ENCODE peak calls at places on chromosomes 7 and 10, in eight cellular contexts. One of them, this sample, is unnamed.

GRCh38 chr7:1293950-1294728 is 61.5 kb downstream of the UNCX start:
- DNase-seq in naive thymus-derived CD4-positive, alpha-beta T cell: no peak
- DNase-seq in tibial nerve: no peak
- DNase-seq in sigmoid colon: no peak
- DNase-seq in A549: no peak
- DNase-seq in hepatocyte: no peak
- DNase-seq in NT2/D1: no peak
- DNase-seq in right cardiac atrium: peak; percentile 10
- DNase-seq in this sample: no peak

GRCh38 chr7:132779164-132779563 is 202.9 kb upstream of the PLXNA4 start:
- DNase-seq in naive thymus-derived CD4-positive, alpha-beta T cell: no peak
- DNase-seq in tibial nerve: no peak
- DNase-seq in sigmoid colon: no peak
- DNase-seq in A549: no peak
- DNase-seq in hepatocyte: no peak
- DNase-seq in NT2/D1: no peak
- DNase-seq in right cardiac atrium: no peak
- DNase-seq in this sample: no peak

GRCh38 chr7:130419652-130420051 is 21.2 kb downstream of the CEP41 start:
- DNase-seq in naive thymus-derived CD4-positive, alpha-beta T cell: no peak
- DNase-seq in tibial nerve: no peak
- DNase-seq in sigmoid colon: no peak
- DNase-seq in A549: no peak
- DNase-seq in hepatocyte: peak; percentile 39
- DNase-seq in NT2/D1: no peak
- DNase-seq in right cardiac atrium: no peak
- DNase-seq in this sample: no peak

GRCh38 chr7:46660402-46660801 is 739.3 kb upstream of the IGFBP3 start:
- DNase-seq in naive thymus-derived CD4-positive, alpha-beta T cell: no peak
- DNase-seq in tibial nerve: no peak
- DNase-seq in sigmoid colon: no peak
- DNase-seq in A549: no peak
- DNase-seq in hepatocyte: no peak
- DNase-seq in NT2/D1: no peak
- DNase-seq in right cardiac atrium: no peak
- DNase-seq in this sample: no peak

GRCh38 chr7:37441405-37441797 is 7.3 kb downstream of the ELMO1 start:
- DNase-seq in naive thymus-derived CD4-positive, alpha-beta T cell: no peak
- DNase-seq in tibial nerve: no peak
- DNase-seq in sigmoid colon: no peak
- DNase-seq in A549: no peak
- DNase-seq in hepatocyte: no peak
- DNase-seq in NT2/D1: no peak
- DNase-seq in right cardiac atrium: no peak
- DNase-seq in this sample: no peak

GRCh38 chr7:30867483-30867882 is 44.2 kb upstream of the AQP1 start:
- DNase-seq in naive thymus-derived CD4-positive, alpha-beta T cell: no peak
- DNase-seq in tibial nerve: no peak
- DNase-seq in sigmoid colon: no peak
- DNase-seq in A549: no peak
- DNase-seq in hepatocyte: no peak
- DNase-seq in NT2/D1: no peak
- DNase-seq in right cardiac atrium: no peak
- DNase-seq in this sample: no peak

GRCh38 chr7:157525501-157525915 is 188.7 kb downstream of the DNAJB6 start:
- DNase-seq in naive thymus-derived CD4-positive, alpha-beta T cell: no peak
- DNase-seq in tibial nerve: no peak
- DNase-seq in sigmoid colon: no peak
- DNase-seq in A549: no peak
- DNase-seq in hepatocyte: no peak
- DNase-seq in NT2/D1: no peak
- DNase-seq in right cardiac atrium: no peak
- DNase-seq in this sample: no peak

GRCh38 chr7:70736715-70737460 is 395.1 kb upstream of the GALNT17 start:
- DNase-seq in naive thymus-derived CD4-positive, alpha-beta T cell: no peak
- DNase-seq in tibial nerve: no peak
- DNase-seq in sigmoid colon: no peak
- DNase-seq in A549: peak; percentile 53
- DNase-seq in hepatocyte: no peak
- DNase-seq in NT2/D1: no peak
- DNase-seq in right cardiac atrium: no peak
- DNase-seq in this sample: no peak

DNA sequence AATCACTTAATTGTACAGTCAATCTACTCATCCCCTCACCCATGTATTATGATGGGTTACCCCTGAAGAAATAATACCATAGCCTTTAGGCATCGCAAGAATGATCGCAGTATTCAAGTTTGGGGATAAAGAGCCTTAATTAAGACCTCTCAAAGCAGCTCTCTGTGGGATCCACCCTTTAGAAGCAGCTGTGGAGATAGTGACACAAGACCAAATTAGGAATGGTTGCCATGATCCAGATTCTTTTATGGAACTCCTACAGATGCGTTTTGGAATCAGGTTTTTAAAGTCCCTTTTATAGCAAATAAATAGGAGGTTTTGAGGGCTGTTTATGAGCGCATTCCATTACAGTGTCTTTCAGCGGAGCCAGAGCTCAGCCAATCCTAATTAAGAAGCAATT is 12.2 kb downstream of the TES start:
- DNase-seq in naive thymus-derived CD4-positive, alpha-beta T cell: no peak
- DNase-seq in tibial nerve: no peak
- DNase-seq in sigmoid colon: no peak
- DNase-seq in A549: no peak
- DNase-seq in hepatocyte: no peak
- DNase-seq in NT2/D1: no peak
- DNase-seq in right cardiac atrium: no peak
- DNase-seq in this sample: no peak
- H3K4me1 ChIP-seq in naive thymus-derived CD4-positive, alpha-beta T cell: peaks cover 78% of the 10 kb centered on the region
- H3K4me1 ChIP-seq in tibial nerve: peaks cover 3% of the 10 kb centered on the region
- H3K4me1 ChIP-seq in sigmoid colon: peaks cover 43% of the 10 kb centered on the region
- H3K4me1 ChIP-seq in A549: peaks cover 63% of the 10 kb centered on the region
- H3K4me1 ChIP-seq in hepatocyte: peaks cover 9% of the 10 kb centered on the region
- H3K4me1 ChIP-seq in NT2/D1: no peaks in the 10 kb centered on the region
- H3K4me1 ChIP-seq in right cardiac atrium: no peaks in the 10 kb centered on the region
- H3K4me1 ChIP-seq in this sample: peaks cover 25% of the 10 kb centered on the region

GRCh38 chr7:107173691-107174406 is 5.0 kb downstream of the HBP1 start:
- DNase-seq in naive thymus-derived CD4-positive, alpha-beta T cell: no peak
- DNase-seq in tibial nerve: no peak
- DNase-seq in sigmoid colon: no peak
- DNase-seq in A549: no peak
- DNase-seq in hepatocyte: no peak
- DNase-seq in NT2/D1: no peak
- DNase-seq in right cardiac atrium: no peak
- DNase-seq in this sample: no peak

GRCh38 chr7:107172318-107173032 is 3.7 kb downstream of the HBP1 start:
- DNase-seq in naive thymus-derived CD4-positive, alpha-beta T cell: no peak
- DNase-seq in tibial nerve: no peak
- DNase-seq in sigmoid colon: no peak
- DNase-seq in A549: no peak
- DNase-seq in hepatocyte: no peak
- DNase-seq in NT2/D1: no peak
- DNase-seq in right cardiac atrium: no peak
- DNase-seq in this sample: no peak

GRCh38 chr7:107170051-107170661 is 1.4 kb downstream of the HBP1 start:
- DNase-seq in naive thymus-derived CD4-positive, alpha-beta T cell: no peak
- DNase-seq in tibial nerve: no peak
- DNase-seq in sigmoid colon: no peak
- DNase-seq in A549: peak; percentile 13
- DNase-seq in hepatocyte: no peak
- DNase-seq in NT2/D1: no peak
- DNase-seq in right cardiac atrium: no peak
- DNase-seq in this sample: no peak

GRCh38 chr7:107171496-107171895 is 2.7 kb downstream of the HBP1 start:
- DNase-seq in naive thymus-derived CD4-positive, alpha-beta T cell: no peak
- DNase-seq in tibial nerve: no peak
- DNase-seq in sigmoid colon: peak; percentile 46
- DNase-seq in A549: no peak
- DNase-seq in hepatocyte: no peak
- DNase-seq in NT2/D1: no peak
- DNase-seq in right cardiac atrium: peak; percentile 54
- DNase-seq in this sample: no peak

GRCh38 chr7:107173191-107173590 is 4.4 kb downstream of the HBP1 start:
- DNase-seq in naive thymus-derived CD4-positive, alpha-beta T cell: no peak
- DNase-seq in tibial nerve: no peak
- DNase-seq in sigmoid colon: no peak
- DNase-seq in A549: no peak
- DNase-seq in hepatocyte: no peak
- DNase-seq in NT2/D1: no peak
- DNase-seq in right cardiac atrium: no peak
- DNase-seq in this sample: no peak
- H3K4me1 ChIP-seq in naive thymus-derived CD4-positive, alpha-beta T cell: peaks cover 38% of the 10 kb centered on the region
- H3K4me1 ChIP-seq in tibial nerve: peaks cover 46% of the 10 kb centered on the region
- H3K4me1 ChIP-seq in sigmoid colon: peaks cover 59% of the 10 kb centered on the region
- H3K4me1 ChIP-seq in A549: peaks cover 16% of the 10 kb centered on the region
- H3K4me1 ChIP-seq in hepatocyte: peaks cover 9% of the 10 kb centered on the region
- H3K4me1 ChIP-seq in NT2/D1: no peaks in the 10 kb centered on the region
- H3K4me1 ChIP-seq in right cardiac atrium: peaks cover 5% of the 10 kb centered on the region
- H3K4me1 ChIP-seq in this sample: peaks cover 76% of the 10 kb centered on the region

GRCh38 chr10:132410779-132411532 is 14.0 kb downstream of the PWWP2B start:
- DNase-seq in naive thymus-derived CD4-positive, alpha-beta T cell: no peak
- DNase-seq in tibial nerve: no peak
- DNase-seq in sigmoid colon: no peak
- DNase-seq in A549: no peak
- DNase-seq in hepatocyte: no peak
- DNase-seq in NT2/D1: no peak
- DNase-seq in right cardiac atrium: no peak
- DNase-seq in this sample: no peak

GRCh38 chr10:132408823-132409666 is 12.0 kb downstream of the PWWP2B start:
- DNase-seq in naive thymus-derived CD4-positive, alpha-beta T cell: no peak
- DNase-seq in tibial nerve: no peak
- DNase-seq in sigmoid colon: no peak
- DNase-seq in A549: no peak
- DNase-seq in hepatocyte: no peak
- DNase-seq in NT2/D1: no peak
- DNase-seq in right cardiac atrium: peak; percentile 40
- DNase-seq in this sample: no peak

GRCh38 chr10:132411561-132412253 is 14.7 kb downstream of the PWWP2B start:
- DNase-seq in naive thymus-derived CD4-positive, alpha-beta T cell: no peak
- DNase-seq in tibial nerve: no peak
- DNase-seq in sigmoid colon: no peak
- DNase-seq in A549: no peak
- DNase-seq in hepatocyte: peak; percentile 86
- DNase-seq in NT2/D1: no peak
- DNase-seq in right cardiac atrium: peak; percentile 69
- DNase-seq in this sample: no peak

GRCh38 chr10:132409667-132410028 is 12.6 kb downstream of the PWWP2B start:
- DNase-seq in naive thymus-derived CD4-positive, alpha-beta T cell: no peak
- DNase-seq in tibial nerve: no peak
- DNase-seq in sigmoid colon: no peak
- DNase-seq in A549: no peak
- DNase-seq in hepatocyte: no peak
- DNase-seq in NT2/D1: peak; percentile 23
- DNase-seq in right cardiac atrium: peak; percentile 22
- DNase-seq in this sample: no peak

GRCh38 chr10:132410056-132410778 is 13.2 kb downstream of the PWWP2B start:
- DNase-seq in naive thymus-derived CD4-positive, alpha-beta T cell: no peak
- DNase-seq in tibial nerve: no peak
- DNase-seq in sigmoid colon: no peak
- DNase-seq in A549: no peak
- DNase-seq in hepatocyte: no peak
- DNase-seq in NT2/D1: no peak
- DNase-seq in right cardiac atrium: peak; percentile 38
- DNase-seq in this sample: no peak
- H3K4me1 ChIP-seq in naive thymus-derived CD4-positive, alpha-beta T cell: no peaks in the 10 kb centered on the region
- H3K4me1 ChIP-seq in tibial nerve: peaks cover 38% of the 10 kb centered on the region
- H3K4me1 ChIP-seq in sigmoid colon: peaks cover 65% of the 10 kb centered on the region
- H3K4me1 ChIP-seq in A549: peaks cover 3% of the 10 kb centered on the region
- H3K4me1 ChIP-seq in hepatocyte: peaks cover 72% of the 10 kb centered on the region
- H3K4me1 ChIP-seq in NT2/D1: peaks cover 18% of the 10 kb centered on the region
- H3K4me1 ChIP-seq in right cardiac atrium: no peaks in the 10 kb centered on the region
- H3K4me1 ChIP-seq in this sample: peaks cover 83% of the 10 kb centered on the region

GRCh38 chr10:126906704-126907422 is 1.6 kb downstream of the DOCK1 start:
- DNase-seq in naive thymus-derived CD4-positive, alpha-beta T cell: no peak
- DNase-seq in tibial nerve: no peak
- DNase-seq in sigmoid colon: no peak
- DNase-seq in A549: no peak
- DNase-seq in hepatocyte: no peak
- DNase-seq in NT2/D1: no peak
- DNase-seq in right cardiac atrium: no peak
- DNase-seq in this sample: no peak
- H3K4me1 ChIP-seq in naive thymus-derived CD4-positive, alpha-beta T cell: no peaks in the 10 kb centered on the region
- H3K4me1 ChIP-seq in tibial nerve: no peaks in the 10 kb centered on the region
- H3K4me1 ChIP-seq in sigmoid colon: peaks cover 26% of the 10 kb centered on the region
- H3K4me1 ChIP-seq in A549: peaks cover 20% of the 10 kb centered on the region
- H3K4me1 ChIP-seq in hepatocyte: peaks cover 4% of the 10 kb centered on the region
- H3K4me1 ChIP-seq in NT2/D1: peaks cover 5% of the 10 kb centered on the region
- H3K4me1 ChIP-seq in right cardiac atrium: peaks cover 2% of the 10 kb centered on the region
- H3K4me1 ChIP-seq in this sample: peaks cover 51% of the 10 kb centered on the region

GRCh38 chr7:50308301-50309129 is 4.0 kb downstream of the IKZF1 start:
- DNase-seq in naive thymus-derived CD4-positive, alpha-beta T cell: no peak
- DNase-seq in tibial nerve: no peak
- DNase-seq in sigmoid colon: peak; percentile 54
- DNase-seq in A549: no peak
- DNase-seq in hepatocyte: no peak
- DNase-seq in NT2/D1: no peak
- DNase-seq in right cardiac atrium: no peak
- DNase-seq in this sample: no peak

GRCh38 chr7:50306491-50307367 is 2.2 kb downstream of the IKZF1 start:
- DNase-seq in naive thymus-derived CD4-positive, alpha-beta T cell: no peak
- DNase-seq in tibial nerve: no peak
- DNase-seq in sigmoid colon: no peak
- DNase-seq in A549: no peak
- DNase-seq in hepatocyte: no peak
- DNase-seq in NT2/D1: no peak
- DNase-seq in right cardiac atrium: no peak
- DNase-seq in this sample: no peak

GRCh38 chr7:50309130-50309478 is 4.6 kb downstream of the IKZF1 start:
- DNase-seq in naive thymus-derived CD4-positive, alpha-beta T cell: no peak
- DNase-seq in tibial nerve: no peak
- DNase-seq in sigmoid colon: no peak
- DNase-seq in A549: no peak
- DNase-seq in hepatocyte: no peak
- DNase-seq in NT2/D1: no peak
- DNase-seq in right cardiac atrium: no peak
- DNase-seq in this sample: no peak

GRCh38 chr7:50305697-50306300 is 1.3 kb downstream of the IKZF1 start:
- DNase-seq in naive thymus-derived CD4-positive, alpha-beta T cell: no peak
- DNase-seq in tibial nerve: no peak
- DNase-seq in sigmoid colon: no peak
- DNase-seq in A549: no peak
- DNase-seq in hepatocyte: no peak
- DNase-seq in NT2/D1: no peak
- DNase-seq in right cardiac atrium: no peak
- DNase-seq in this sample: no peak

DNA sequence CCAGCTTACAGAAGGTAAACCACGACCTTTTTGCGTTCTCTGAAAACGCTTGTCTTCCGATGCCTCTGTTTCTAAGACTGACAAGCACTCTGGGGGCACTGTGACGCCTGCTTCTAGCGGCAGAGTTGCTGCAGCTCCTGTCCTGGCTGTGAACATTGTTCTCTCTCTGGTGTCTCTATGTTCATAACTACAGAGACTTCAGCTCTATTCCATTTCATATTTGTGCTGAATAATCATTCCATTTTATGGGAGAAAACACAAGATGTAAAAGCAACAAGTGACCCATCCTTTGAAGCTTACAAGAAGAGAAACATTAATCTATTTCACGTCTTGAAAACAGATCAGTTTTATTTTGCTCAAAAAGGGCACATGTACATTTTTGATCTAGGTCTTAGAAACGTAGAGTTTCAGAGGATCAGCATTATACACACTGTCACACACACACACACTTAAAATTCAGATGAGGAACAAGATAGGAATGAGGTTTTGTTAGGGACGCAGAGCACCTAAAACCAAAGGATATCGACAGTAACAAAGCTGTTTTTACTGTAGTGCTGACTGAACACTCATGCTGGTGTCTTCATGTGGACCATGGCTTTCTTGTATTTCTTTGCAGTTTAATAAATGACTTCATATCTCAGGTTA is 3.0 kb downstream of the IKZF1 start:
- DNase-seq in naive thymus-derived CD4-positive, alpha-beta T cell: peak; percentile 78
- DNase-seq in tibial nerve: no peak
- DNase-seq in sigmoid colon: no peak
- DNase-seq in A549: no peak
- DNase-seq in hepatocyte: no peak
- DNase-seq in NT2/D1: no peak
- DNase-seq in right cardiac atrium: peak; percentile 59
- DNase-seq in this sample: no peak
- H3K4me1 ChIP-seq in naive thymus-derived CD4-positive, alpha-beta T cell: peaks cover 36% of the 10 kb centered on the region
- H3K4me1 ChIP-seq in tibial nerve: no peaks in the 10 kb centered on the region
- H3K4me1 ChIP-seq in sigmoid colon: peaks cover 4% of the 10 kb centered on the region
- H3K4me1 ChIP-seq in A549: peaks cover 7% of the 10 kb centered on the region
- H3K4me1 ChIP-seq in hepatocyte: no peaks in the 10 kb centered on the region
- H3K4me1 ChIP-seq in NT2/D1: peaks cover 4% of the 10 kb centered on the region
- H3K4me1 ChIP-seq in right cardiac atrium: no peaks in the 10 kb centered on the region
- H3K4me1 ChIP-seq in this sample: no peaks in the 10 kb centered on the region

This sample was measured in vagina.